ENCODE peak calls at places on chromosomes 6 and 20, in four cellular contexts. M is CD8-positive, alpha-beta T cell; U is activated B cell treated with CpG ODN at 0.5 μM for 24 hours; Z is PC-3. F is an unnamed sample.

GRCh38 chr20:4710106-4710475 is 11.6 kb upstream of the PRND start:
- DNase-seq in U (no peak), Z (no peak), M (no peak), F (no peak)

GRCh38 chr20:2524435-2525272 is 11.7 kb upstream of the TMC2 start:
- DNase-seq in M (peak), U (peak), Z (peak), F (peak)

GRCh38 chr20:40322941-40323340 is 366.1 kb downstream of the MAFB start:
- DNase-seq in U (no peak), Z (no peak), M (no peak), F (no peak)

GRCh38 chr6:151022492-151022891 is 157.0 kb downstream of the MTHFD1L start:
- DNase-seq in U (no peak), M (no peak), Z (no peak), F (no peak)

GRCh38 chr6:42359021-42359420 is 92.7 kb downstream of the TRERF1 start:
- DNase-seq in U (no peak), Z (peak), M (no peak), F (no peak)

GRCh38 chr20:44491635-44492395 is 16.1 kb downstream of the TTPAL start:
- DNase-seq in M (no peak), U (no peak), Z (no peak), F (no peak)

GRCh38 chr20:44471481-44471882 is 4.2 kb upstream of the TTPAL start:
- DNase-seq in M (no peak), Z (peak), U (no peak), F (no peak)

GRCh38 chr20:17835240-17835940 is 133.2 kb downstream of the SNX5 start:
- DNase-seq in Z (peak), M (no peak), U (no peak), F (no peak)

GRCh38 chr6:74605942-74606341 is 599.9 kb downstream of the COL12A1 start:
- DNase-seq in Z (peak), U (no peak), M (no peak), F (no peak)

GRCh38 chr20:36971103-36971502 is 19.6 kb upstream of the SAMHD1 start:
- DNase-seq in U (no peak), M (no peak), Z (no peak), F (no peak)

GRCh38 chr6:132365319-132365907 is 35.9 kb downstream of the MOXD1 start:
- DNase-seq in U (no peak), Z (no peak), M (no peak), F (no peak)
- TF ChIP-seq CTCF in U (no peak), Z (no peak), M (no peak), F (no peak)

GRCh38 chr6:166516256-166516655 is 70.2 kb downstream of the RAMACL start:
- DNase-seq in Z (no peak), U (no peak), M (no peak), F (no peak)

GRCh38 chr6:166512567-166512966 is 73.9 kb downstream of the RAMACL start:
- DNase-seq in Z (no peak), M (peak), U (no peak), F (no peak)

GRCh38 chr6:166511316-166511715 is 75.2 kb downstream of the RAMACL start:
- DNase-seq in M (no peak), Z (no peak), U (no peak), F (no peak)

GRCh38 chr6:166514196-166514595 is 72.3 kb downstream of the RAMACL start:
- DNase-seq in U (no peak), M (no peak), Z (no peak), F (no peak)

DNA sequence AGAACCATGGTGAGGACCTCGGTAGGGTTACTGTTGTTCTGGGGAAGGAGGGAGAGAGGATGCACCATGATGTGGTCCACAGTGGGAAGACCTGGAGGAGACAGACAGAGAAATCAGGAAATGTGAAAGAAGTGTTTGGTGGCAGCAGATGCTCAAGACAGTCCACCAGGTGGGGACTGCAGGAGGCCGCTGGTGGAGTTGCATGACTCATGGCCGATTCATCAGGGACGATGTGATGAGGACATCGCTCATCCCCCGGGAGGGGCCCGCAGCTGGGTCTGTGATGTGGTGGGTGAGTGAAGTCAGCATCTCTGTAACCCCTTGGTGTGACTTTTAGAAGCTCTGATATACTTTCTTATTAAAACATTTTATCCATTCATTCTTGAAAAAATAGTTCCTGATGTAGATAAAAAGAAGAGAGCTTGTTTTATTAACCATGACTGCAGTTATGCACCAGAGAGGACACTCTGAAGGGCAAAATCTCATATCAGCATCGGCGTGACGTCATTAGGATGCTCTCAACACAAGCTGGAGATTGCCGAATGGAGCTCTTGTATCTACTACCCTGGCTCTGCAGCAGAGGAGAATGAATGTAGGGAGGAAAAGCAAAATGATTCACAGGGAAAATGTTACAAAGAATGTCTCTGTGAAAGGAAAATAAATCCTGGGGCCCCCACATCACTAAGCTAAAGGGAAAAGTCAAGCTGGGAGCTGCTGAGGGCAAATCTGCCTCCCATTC is 71.2 kb downstream of the RAMACL start:
- DNase-seq in Z (peak), M (no peak), U (peak), F (no peak)
- TF ChIP-seq CTCF in Z (peak), M (no peak), U (no peak), F (no peak)

GRCh38 chr6:105326838-105327745 is 75.8 kb downstream of the PREP start:
- DNase-seq in Z (peak), U (no peak), M (no peak), F (no peak)

GRCh38 chr6:105330913-105331312 is 72.0 kb downstream of the PREP start:
- DNase-seq in Z (no peak), M (no peak), U (no peak), F (no peak)

GRCh38 chr6:105331927-105332326 is 71.0 kb downstream of the PREP start:
- DNase-seq in Z (no peak), M (no peak), U (no peak), F (no peak)

GRCh38 chr6:105332576-105332975 is 70.3 kb downstream of the PREP start:
- DNase-seq in Z (no peak), U (no peak), M (no peak), F (no peak)

GRCh38 chr6:105330364-105330763 is 72.5 kb downstream of the PREP start:
- DNase-seq in Z (no peak), M (no peak), U (no peak), F (no peak)
- TF ChIP-seq CTCF in Z (no peak), M (no peak), U (no peak), F (no peak)

DNA sequence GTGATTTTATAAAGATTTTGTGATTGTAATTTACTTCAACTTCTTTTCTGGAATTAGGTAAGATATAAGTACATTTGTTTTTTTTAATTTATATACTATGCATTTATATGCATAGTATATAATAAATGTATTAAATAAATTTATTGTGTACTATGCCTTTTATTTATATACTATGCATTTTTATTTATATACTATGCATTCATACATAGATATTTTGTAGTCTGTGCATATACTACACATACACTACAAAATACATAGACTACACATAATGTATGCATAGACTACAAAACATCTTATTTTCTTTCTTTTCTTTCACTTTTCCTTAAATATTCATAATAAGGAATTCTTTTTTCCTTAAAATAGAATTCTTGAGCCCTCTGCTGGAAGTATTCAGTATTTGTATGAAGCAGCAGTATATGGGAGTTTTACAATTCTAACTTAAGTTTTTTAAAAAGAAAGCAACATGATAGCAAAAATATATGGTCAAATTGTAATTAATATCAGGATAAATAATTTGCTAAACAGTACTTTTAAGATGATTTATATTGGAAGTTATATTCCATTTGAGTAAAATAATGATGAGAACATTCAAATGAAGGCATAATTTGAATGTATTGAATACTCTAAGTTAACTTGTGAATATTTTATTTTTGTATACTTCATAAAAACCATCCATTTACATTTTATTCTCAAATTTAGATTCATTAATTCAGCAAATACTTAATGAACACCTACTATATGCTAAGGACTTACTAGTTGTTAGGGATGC is 129.3 kb downstream of the KLHL32 start:
- DNase-seq in M (no peak), U (no peak), Z (peak), F (no peak)
- TF ChIP-seq CTCF in M (peak), U (no peak), Z (peak), F (peak)

GRCh38 chr6:121110733-121111132 is 223.5 kb downstream of the TBC1D32 start:
- DNase-seq in U (no peak), Z (no peak), M (no peak), F (no peak)

GRCh38 chr6:121106962-121107361 is 227.3 kb downstream of the TBC1D32 start:
- DNase-seq in M (no peak), Z (no peak), U (no peak), F (no peak)

DNA sequence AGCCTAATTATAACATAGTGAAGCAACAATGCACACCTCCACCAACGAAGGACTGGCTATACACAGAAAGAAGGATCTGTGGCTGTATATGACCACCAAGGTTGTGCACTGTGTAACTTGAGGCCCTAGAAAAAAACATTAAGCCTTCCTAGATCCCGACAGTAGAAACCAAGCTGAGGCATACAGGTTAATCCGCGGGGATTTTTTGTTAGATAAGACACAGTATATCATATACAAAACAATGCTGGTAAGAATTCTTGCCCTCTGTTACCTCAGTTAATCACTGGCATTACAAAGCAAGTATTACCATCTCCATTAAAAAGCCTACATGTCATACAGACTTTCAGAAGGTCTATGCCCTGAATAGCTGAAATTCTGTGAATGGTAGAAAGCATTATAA is 228.8 kb downstream of the TBC1D32 start:
- DNase-seq in M (no peak), Z (no peak), U (no peak), F (no peak)
- TF ChIP-seq CTCF in M (no peak), Z (no peak), U (no peak), F (no peak)

DNA sequence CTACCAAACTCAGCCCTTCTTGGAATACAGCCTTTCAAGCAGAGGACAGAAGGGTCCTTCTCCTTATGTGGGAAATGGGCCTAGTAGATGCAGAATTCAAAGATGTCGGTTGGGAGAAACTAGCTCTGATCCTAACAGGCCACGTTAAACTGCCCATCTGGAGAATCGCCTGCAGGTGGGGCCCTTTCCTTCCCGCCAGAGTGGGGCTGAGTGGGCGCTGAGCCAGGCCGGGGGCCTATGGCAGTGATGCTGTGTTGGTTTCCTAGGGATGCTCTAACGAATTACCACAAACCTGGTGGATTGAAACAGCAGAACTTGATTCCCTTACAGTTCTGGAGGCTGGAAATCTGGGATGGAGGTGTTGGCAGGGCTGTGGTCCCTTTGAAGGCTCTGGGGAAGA is 9.1 kb downstream of the MAPK13 start:
- DNase-seq in M (no peak), Z (no peak), U (no peak), F (no peak)
- TF ChIP-seq CTCF in M (no peak), Z (peak), U (no peak), F (peak)

DNA sequence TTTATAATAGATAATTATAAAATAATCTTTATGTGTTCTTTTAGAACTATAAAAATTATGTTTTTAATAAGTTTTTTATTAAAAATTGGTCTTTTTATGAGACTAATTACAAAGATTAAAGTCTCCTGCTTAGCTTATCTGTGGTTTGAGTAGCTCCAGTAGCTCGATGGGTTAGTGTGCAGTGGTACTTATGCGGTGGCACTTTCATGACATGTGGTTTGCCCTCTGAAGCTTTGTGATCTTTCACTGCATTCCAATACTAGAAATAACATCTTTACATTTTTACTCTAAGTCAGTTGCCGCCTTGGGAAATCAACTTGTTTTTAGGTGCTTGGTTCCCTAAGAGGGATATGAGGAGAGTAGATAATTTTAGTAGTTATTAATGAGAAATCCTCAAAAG is 699.5 kb upstream of the FLRT3 start:
- DNase-seq in Z (no peak), M (no peak), U (no peak), F (no peak)
- TF ChIP-seq CTCF in Z (no peak), M (no peak), U (no peak), F (no peak)

GRCh38 chr6:39770476-39770875 is 21.7 kb upstream of the DAAM2 start:
- DNase-seq in Z (no peak), M (no peak), U (no peak), F (no peak)
- TF ChIP-seq CTCF in Z (no peak), M (no peak), U (no peak), F (no peak)

GRCh38 chr6:2467929-2468600 is 222.7 kb upstream of the GMDS start:
- DNase-seq in Z (no peak), U (no peak), M (no peak), F (no peak)

GRCh38 chr6:2465336-2465735 is 219.9 kb upstream of the GMDS start:
- DNase-seq in U (no peak), Z (no peak), M (no peak), F (no peak)

GRCh38 chr6:2468601-2468955 is 223.2 kb upstream of the GMDS start:
- DNase-seq in U (no peak), Z (no peak), M (no peak), F (no peak)

GRCh38 chr6:2471474-2471873 is 226.1 kb upstream of the GMDS start:
- DNase-seq in M (no peak), U (no peak), Z (no peak), F (no peak)

DNA sequence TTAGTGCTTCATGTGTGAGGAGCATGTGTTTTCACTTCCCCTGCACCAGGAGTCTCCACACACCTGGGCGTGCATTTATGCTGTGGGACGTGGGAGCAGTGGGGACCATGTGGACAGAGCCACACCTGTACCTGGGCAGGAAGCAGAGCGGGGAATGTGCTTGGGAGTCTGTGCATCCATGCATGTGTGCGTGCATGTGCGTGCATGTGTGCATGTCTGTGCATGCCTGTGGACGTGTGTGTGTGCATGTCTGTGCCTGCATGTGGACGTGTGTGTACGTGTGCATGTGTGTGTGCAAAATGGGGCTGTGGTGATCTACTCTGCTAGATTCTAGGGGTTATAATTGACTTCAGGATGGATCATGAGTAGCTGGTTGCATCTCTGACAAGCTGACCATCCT is 224.0 kb upstream of the GMDS start:
- DNase-seq in M (no peak), Z (no peak), U (no peak), F (no peak)
- TF ChIP-seq CTCF in M (no peak), Z (no peak), U (no peak), F (no peak)

DNA sequence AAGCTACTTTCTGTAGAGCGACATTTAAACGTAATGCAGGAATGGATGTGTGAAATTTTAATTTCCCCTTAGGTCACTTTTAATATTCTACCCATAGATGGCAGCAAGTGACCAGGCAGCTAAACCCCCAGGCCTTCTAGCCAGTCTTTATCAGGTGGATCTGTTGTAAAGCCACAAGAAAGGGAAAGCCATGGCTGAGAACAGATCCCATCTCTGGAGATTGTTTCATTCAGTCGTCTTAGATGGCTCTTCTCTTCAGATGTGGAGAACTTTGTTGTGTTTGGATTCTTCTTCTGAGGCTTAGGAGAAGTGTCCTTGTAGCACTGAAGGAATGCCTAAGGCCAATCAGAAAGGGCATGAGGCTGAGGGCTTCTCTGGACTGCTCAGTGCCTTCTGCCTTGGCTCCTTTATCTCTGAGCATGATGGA is 15.8 kb upstream of the RNF182 start:
- DNase-seq in M (no peak), Z (peak), U (no peak), F (peak)
- TF ChIP-seq CTCF in M (peak), Z (peak), U (peak), F (peak)

F was measured in progenitor cell of endocrine pancreas.